ENCODE peak calls at places on chromosomes 3 and 15, in four cellular contexts. E, K, N and M are unnamed samples.

GRCh38 chr3:85821130-85821756 is 862.5 kb downstream of the CADM2 start:
- DNase-seq in E (peak), N (peak), K (no peak), M (no peak)

GRCh38 chr3:59873576-59874230 is 823.9 kb upstream of the CFAP20DC start:
- DNase-seq in N (no peak), K (no peak), E (no peak), M (no peak)

GRCh38 chr15:31278544-31279220 is 48.0 kb upstream of the KLF13 start:
- DNase-seq in N (no peak), K (no peak), E (peak), M (peak)

GRCh38 chr3:146160233-146160963 is 586 bp downstream of the PLOD2 start:
- DNase-seq in E (no peak), K (no peak), N (peak), M (peak)

GRCh38 chr3:123540285-123540684 is 44.6 kb downstream of the HACD2 start:
- DNase-seq in E (no peak), N (no peak), K (no peak), M (no peak)

GRCh38 chr3:64223809-64224570 is 1.3 kb downstream of the PRICKLE2 start:
- DNase-seq in N (no peak), E (no peak), K (no peak), M (no peak)

GRCh38 chr3:168047190-168047795 is 48.4 kb downstream of the GOLIM4 start:
- DNase-seq in K (no peak), N (no peak), E (no peak), M (no peak)

GRCh38 chr3:100254168-100254777 is 6.5 kb upstream of the TBC1D23 start:
- DNase-seq in E (peak), K (peak), N (peak), M (no peak)

GRCh38 chr3:197444793-197445403 is 110.9 kb downstream of the BDH1 start:
- DNase-seq in N (no peak), E (no peak), K (no peak), M (no peak)

DNA sequence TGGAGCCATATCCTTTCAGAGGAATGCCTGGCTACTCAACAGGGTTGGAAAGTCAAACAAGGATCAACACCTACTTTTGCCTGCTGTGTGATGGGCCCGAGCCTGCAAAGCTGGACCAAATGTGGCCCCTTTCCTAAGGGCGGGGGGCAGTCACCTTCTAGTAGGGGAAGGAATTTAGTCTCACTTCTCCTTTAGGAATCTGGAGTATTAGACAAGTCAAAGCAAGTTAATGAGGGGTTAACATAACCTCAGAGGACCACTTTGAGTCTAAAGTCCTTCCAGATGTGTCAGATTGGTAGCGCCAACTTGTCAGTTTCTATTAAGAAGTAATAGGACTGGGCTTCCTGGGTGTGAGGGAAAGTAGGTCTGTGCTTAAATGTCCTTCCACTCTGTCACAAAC is 6.8 kb downstream of the EXOSC7 start:
- DNase-seq in K (no peak), E (no peak), N (no peak), M (no peak)
- H3K27ac ChIP-seq in K (no peak), E (no peak), N (no peak), M (no peak)

GRCh38 chr3:192237992-192238608 is 489.2 kb downstream of the FGF12 start:
- DNase-seq in K (no peak), N (peak), E (no peak), M (no peak)
- TF ChIP-seq CTCF in K (no peak), N (peak), E (peak), M (no peak)

GRCh38 chr3:55189359-55189801 is 261.5 kb upstream of the LRTM1 start:
- DNase-seq in K (no peak), N (peak), E (no peak), M (no peak)
- H3K27ac ChIP-seq in K (no peak), N (no peak), E (no peak), M (no peak)

DNA sequence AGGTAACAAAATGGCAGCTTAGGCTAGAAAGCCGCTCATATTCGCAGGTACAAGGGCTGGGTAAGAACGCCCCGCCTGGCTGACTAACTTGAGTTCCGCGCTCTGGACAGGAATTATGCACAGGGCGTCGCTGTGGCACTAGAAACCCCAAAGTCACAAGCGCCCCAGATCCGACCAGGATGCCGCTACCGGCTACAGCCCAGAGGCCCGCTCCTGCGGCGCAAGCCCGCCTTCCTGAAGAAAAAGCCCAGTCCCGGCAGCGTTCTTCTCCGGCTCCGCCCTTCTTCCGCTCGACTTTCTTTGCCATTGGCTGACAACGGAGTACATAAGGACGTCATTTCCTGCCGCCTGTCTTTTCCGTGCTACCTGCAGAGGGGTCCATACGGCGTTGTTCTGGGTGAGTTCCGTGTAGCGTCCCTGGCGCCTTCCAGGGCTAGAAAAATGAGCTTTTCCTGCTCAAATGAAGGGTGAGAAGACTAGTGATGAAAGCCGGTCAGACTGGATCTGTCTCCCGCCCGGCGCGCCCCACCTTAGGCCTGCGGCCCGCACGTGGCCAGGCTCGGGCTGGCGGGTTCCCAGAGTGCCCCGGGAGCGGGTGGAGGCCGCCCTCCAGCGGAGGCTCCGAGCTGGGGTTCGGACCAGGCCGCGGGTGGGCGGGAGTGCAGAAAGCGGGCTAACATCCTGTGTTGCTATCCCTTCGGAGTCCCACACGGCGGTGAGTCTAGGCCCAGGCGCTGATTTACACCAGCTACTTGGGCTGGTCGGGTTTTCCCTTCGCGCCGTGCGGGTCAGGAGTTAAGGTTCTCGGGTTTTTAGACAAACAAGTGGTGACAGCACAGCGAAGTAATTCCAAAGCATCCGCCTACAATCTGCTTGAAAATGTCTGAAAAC is at the start of gene RPSA:
- DNase-seq in E (peak), N (peak), K (peak), M (peak)
- TF ChIP-seq CTCF in E (peak), N (peak), K (peak), M (no peak)